ENCODE peak calls at places on chromosome 1, in nine cellular contexts. One of them, this sample, is unnamed.

GRCh38 chr1:18646776-18647410 is 16.2 kb downstream of the PAX7 start:
- DNase-seq in GM12878: no peak
- DNase-seq in ovary: no peak
- DNase-seq in A549: no peak
- DNase-seq in uterus: no peak
- DNase-seq in breast epithelium: no peak
- DNase-seq in upper lobe of left lung: no peak
- DNase-seq in spleen: no peak
- DNase-seq in body of pancreas: no peak
- DNase-seq in this sample: no peak

GRCh38 chr1:210416681-210417080 is 88.0 kb downstream of the HHAT start:
- DNase-seq in GM12878: no peak
- DNase-seq in ovary: no peak
- DNase-seq in A549: no peak
- DNase-seq in uterus: no peak
- DNase-seq in breast epithelium: no peak
- DNase-seq in upper lobe of left lung: no peak
- DNase-seq in spleen: no peak
- DNase-seq in body of pancreas: no peak
- DNase-seq in this sample: no peak

GRCh38 chr1:108685524-108685923 is 6.6 kb upstream of the PRPF38B start:
- DNase-seq in GM12878: no peak
- DNase-seq in ovary: no peak
- DNase-seq in A549: no peak
- DNase-seq in uterus: no peak
- DNase-seq in breast epithelium: no peak
- DNase-seq in upper lobe of left lung: no peak
- DNase-seq in spleen: no peak
- DNase-seq in body of pancreas: no peak
- DNase-seq in this sample: no peak

GRCh38 chr1:53637726-53638640 is 101.0 kb downstream of the GLIS1 start:
- DNase-seq in GM12878: no peak
- DNase-seq in ovary: no peak
- DNase-seq in A549: no peak
- DNase-seq in uterus: peak
- DNase-seq in breast epithelium: peak
- DNase-seq in upper lobe of left lung: peak
- DNase-seq in spleen: peak
- DNase-seq in body of pancreas: no peak
- DNase-seq in this sample: no peak

GRCh38 chr1:184315254-184315653 is 71.6 kb upstream of the C1orf21 start:
- DNase-seq in GM12878: no peak
- DNase-seq in ovary: no peak
- DNase-seq in A549: no peak
- DNase-seq in uterus: no peak
- DNase-seq in breast epithelium: no peak
- DNase-seq in upper lobe of left lung: no peak
- DNase-seq in spleen: no peak
- DNase-seq in body of pancreas: no peak
- DNase-seq in this sample: no peak

GRCh38 chr1:115949156-115949555 is 27.2 kb upstream of the SLC22A15 start:
- DNase-seq in GM12878: no peak
- DNase-seq in ovary: no peak
- DNase-seq in A549: no peak
- DNase-seq in uterus: no peak
- DNase-seq in breast epithelium: no peak
- DNase-seq in upper lobe of left lung: no peak
- DNase-seq in spleen: no peak
- DNase-seq in body of pancreas: no peak
- DNase-seq in this sample: no peak

GRCh38 chr1:119209943-119210342 is 69.5 kb upstream of the WARS2 start:
- DNase-seq in GM12878: no peak
- DNase-seq in ovary: no peak
- DNase-seq in A549: no peak
- DNase-seq in uterus: no peak
- DNase-seq in breast epithelium: no peak
- DNase-seq in upper lobe of left lung: no peak
- DNase-seq in spleen: no peak
- DNase-seq in body of pancreas: no peak
- DNase-seq in this sample: no peak

GRCh38 chr1:194813109-194813508 is 1626.7 kb upstream of the B3GALT2 start:
- DNase-seq in GM12878: no peak
- DNase-seq in ovary: no peak
- DNase-seq in A549: no peak
- DNase-seq in uterus: no peak
- DNase-seq in breast epithelium: no peak
- DNase-seq in upper lobe of left lung: no peak
- DNase-seq in spleen: no peak
- DNase-seq in body of pancreas: no peak
- DNase-seq in this sample: no peak

GRCh38 chr1:63915121-63915520 is 141.3 kb downstream of the ROR1 start:
- DNase-seq in GM12878: no peak
- DNase-seq in ovary: no peak
- DNase-seq in A549: peak
- DNase-seq in uterus: no peak
- DNase-seq in breast epithelium: no peak
- DNase-seq in upper lobe of left lung: no peak
- DNase-seq in spleen: no peak
- DNase-seq in body of pancreas: no peak
- DNase-seq in this sample: no peak

GRCh38 chr1:154791292-154792278 is 78.5 kb downstream of the KCNN3 start:
- DNase-seq in GM12878: peak
- DNase-seq in ovary: no peak
- DNase-seq in A549: no peak
- DNase-seq in uterus: peak
- DNase-seq in breast epithelium: no peak
- DNase-seq in upper lobe of left lung: peak
- DNase-seq in spleen: peak
- DNase-seq in body of pancreas: no peak
- DNase-seq in this sample: peak

GRCh38 chr1:184299076-184299790 is 87.6 kb upstream of the C1orf21 start:
- DNase-seq in GM12878: no peak
- DNase-seq in ovary: no peak
- DNase-seq in A549: no peak
- DNase-seq in uterus: no peak
- DNase-seq in breast epithelium: no peak
- DNase-seq in upper lobe of left lung: no peak
- DNase-seq in spleen: no peak
- DNase-seq in body of pancreas: no peak
- DNase-seq in this sample: no peak

DNA sequence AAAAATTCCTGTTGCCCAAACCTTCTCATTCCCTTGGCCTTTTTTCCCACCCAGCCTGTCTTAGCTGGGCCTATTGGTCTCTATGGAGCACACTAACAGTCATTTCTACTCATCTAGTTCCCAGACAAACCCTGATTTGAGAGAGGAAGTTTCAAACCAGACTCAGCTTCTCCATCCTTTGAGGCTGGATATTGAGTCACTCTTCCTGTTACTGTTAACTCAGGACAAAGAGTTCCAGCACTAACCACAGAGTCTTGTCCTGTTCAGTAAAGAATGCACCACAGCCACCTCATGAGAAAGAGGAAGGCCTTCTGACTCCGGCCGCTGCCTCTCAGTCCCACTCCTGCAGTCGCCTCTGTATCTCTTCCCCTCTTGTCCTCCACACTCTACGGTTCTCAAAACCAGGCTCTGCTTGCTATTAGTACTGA is 137.8 kb downstream of the PTPRC start:
- DNase-seq in GM12878: no peak
- DNase-seq in ovary: no peak
- DNase-seq in A549: no peak
- DNase-seq in uterus: peak
- DNase-seq in breast epithelium: no peak
- DNase-seq in upper lobe of left lung: peak
- DNase-seq in spleen: peak
- DNase-seq in body of pancreas: no peak
- DNase-seq in this sample: no peak
- TF ChIP-seq POLR2A in GM12878: no peak
- TF ChIP-seq POLR2A in ovary: no peak
- TF ChIP-seq POLR2A in A549: no peak
- TF ChIP-seq POLR2A in uterus: no peak
- TF ChIP-seq POLR2A in breast epithelium: no peak
- TF ChIP-seq POLR2A in upper lobe of left lung: peak
- TF ChIP-seq POLR2A in spleen: no peak
- TF ChIP-seq POLR2A in body of pancreas: peak
- TF ChIP-seq POLR2A in this sample: no peak

GRCh38 chr1:107057197-107058133 is 991 bp downstream of the PRMT6 start:
- DNase-seq in GM12878: no peak
- DNase-seq in ovary: peak
- DNase-seq in A549: no peak
- DNase-seq in uterus: peak
- DNase-seq in breast epithelium: peak
- DNase-seq in upper lobe of left lung: peak
- DNase-seq in spleen: peak
- DNase-seq in body of pancreas: peak
- DNase-seq in this sample: peak
- TF ChIP-seq POLR2A in GM12878: peak
- TF ChIP-seq POLR2A in ovary: no peak
- TF ChIP-seq POLR2A in A549: no peak
- TF ChIP-seq POLR2A in uterus: no peak
- TF ChIP-seq POLR2A in breast epithelium: no peak
- TF ChIP-seq POLR2A in upper lobe of left lung: no peak
- TF ChIP-seq POLR2A in spleen: no peak
- TF ChIP-seq POLR2A in body of pancreas: peak
- TF ChIP-seq POLR2A in this sample: no peak

GRCh38 chr1:87523466-87523865 is 194.8 kb downstream of the LMO4 start:
- DNase-seq in GM12878: no peak
- DNase-seq in ovary: no peak
- DNase-seq in A549: no peak
- DNase-seq in uterus: peak
- DNase-seq in breast epithelium: no peak
- DNase-seq in upper lobe of left lung: no peak
- DNase-seq in spleen: no peak
- DNase-seq in body of pancreas: no peak
- DNase-seq in this sample: no peak
- TF ChIP-seq POLR2A in GM12878: no peak
- TF ChIP-seq POLR2A in ovary: no peak
- TF ChIP-seq POLR2A in A549: no peak
- TF ChIP-seq POLR2A in uterus: no peak
- TF ChIP-seq POLR2A in breast epithelium: no peak
- TF ChIP-seq POLR2A in upper lobe of left lung: no peak
- TF ChIP-seq POLR2A in spleen: no peak
- TF ChIP-seq POLR2A in body of pancreas: no peak
- TF ChIP-seq POLR2A in this sample: no peak

GRCh38 chr1:151009674-151010345 is 1.6 kb downstream of the PRUNE1 start:
- DNase-seq in GM12878: no peak
- DNase-seq in ovary: no peak
- DNase-seq in A549: no peak
- DNase-seq in uterus: no peak
- DNase-seq in breast epithelium: no peak
- DNase-seq in upper lobe of left lung: no peak
- DNase-seq in spleen: no peak
- DNase-seq in body of pancreas: no peak
- DNase-seq in this sample: no peak

GRCh38 chr1:151013518-151013917 is 5.3 kb downstream of the PRUNE1 start:
- DNase-seq in GM12878: no peak
- DNase-seq in ovary: peak
- DNase-seq in A549: no peak
- DNase-seq in uterus: no peak
- DNase-seq in breast epithelium: no peak
- DNase-seq in upper lobe of left lung: peak
- DNase-seq in spleen: no peak
- DNase-seq in body of pancreas: no peak
- DNase-seq in this sample: peak

GRCh38 chr1:151010346-151010726 is 2.1 kb downstream of the PRUNE1 start:
- DNase-seq in GM12878: no peak
- DNase-seq in ovary: no peak
- DNase-seq in A549: no peak
- DNase-seq in uterus: no peak
- DNase-seq in breast epithelium: no peak
- DNase-seq in upper lobe of left lung: no peak
- DNase-seq in spleen: no peak
- DNase-seq in body of pancreas: no peak
- DNase-seq in this sample: no peak

GRCh38 chr1:151011154-151011850 is 3.1 kb downstream of the PRUNE1 start:
- DNase-seq in GM12878: no peak
- DNase-seq in ovary: no peak
- DNase-seq in A549: no peak
- DNase-seq in uterus: no peak
- DNase-seq in breast epithelium: no peak
- DNase-seq in upper lobe of left lung: no peak
- DNase-seq in spleen: no peak
- DNase-seq in body of pancreas: no peak
- DNase-seq in this sample: no peak

GRCh38 chr1:151012684-151013471 is 4.6 kb downstream of the PRUNE1 start:
- DNase-seq in GM12878: no peak
- DNase-seq in ovary: no peak
- DNase-seq in A549: no peak
- DNase-seq in uterus: no peak
- DNase-seq in breast epithelium: no peak
- DNase-seq in upper lobe of left lung: no peak
- DNase-seq in spleen: no peak
- DNase-seq in body of pancreas: no peak
- DNase-seq in this sample: no peak
- TF ChIP-seq POLR2A in GM12878: no peak
- TF ChIP-seq POLR2A in ovary: no peak
- TF ChIP-seq POLR2A in A549: no peak
- TF ChIP-seq POLR2A in uterus: no peak
- TF ChIP-seq POLR2A in breast epithelium: no peak
- TF ChIP-seq POLR2A in upper lobe of left lung: no peak
- TF ChIP-seq POLR2A in spleen: no peak
- TF ChIP-seq POLR2A in body of pancreas: no peak
- TF ChIP-seq POLR2A in this sample: no peak

GRCh38 chr1:234610061-234610581 is at the start of gene IRF2BP2:
- DNase-seq in GM12878: no peak
- DNase-seq in ovary: peak
- DNase-seq in A549: peak
- DNase-seq in uterus: peak
- DNase-seq in breast epithelium: peak
- DNase-seq in upper lobe of left lung: peak
- DNase-seq in spleen: peak
- DNase-seq in body of pancreas: peak
- DNase-seq in this sample: peak
- TF ChIP-seq POLR2A in GM12878: peak
- TF ChIP-seq POLR2A in ovary: peak
- TF ChIP-seq POLR2A in A549: peak
- TF ChIP-seq POLR2A in uterus: peak
- TF ChIP-seq POLR2A in breast epithelium: no peak
- TF ChIP-seq POLR2A in upper lobe of left lung: peak
- TF ChIP-seq POLR2A in spleen: peak
- TF ChIP-seq POLR2A in body of pancreas: peak
- TF ChIP-seq POLR2A in this sample: no peak

GRCh38 chr1:151993734-151994496 is at the start of gene S100A10:
- DNase-seq in GM12878: no peak
- DNase-seq in ovary: peak
- DNase-seq in A549: peak
- DNase-seq in uterus: peak
- DNase-seq in breast epithelium: peak
- DNase-seq in upper lobe of left lung: peak
- DNase-seq in spleen: peak
- DNase-seq in body of pancreas: peak
- DNase-seq in this sample: peak
- TF ChIP-seq POLR2A in GM12878: no peak
- TF ChIP-seq POLR2A in ovary: peak
- TF ChIP-seq POLR2A in A549: peak
- TF ChIP-seq POLR2A in uterus: no peak
- TF ChIP-seq POLR2A in breast epithelium: no peak
- TF ChIP-seq POLR2A in upper lobe of left lung: peak
- TF ChIP-seq POLR2A in spleen: no peak
- TF ChIP-seq POLR2A in body of pancreas: peak
- TF ChIP-seq POLR2A in this sample: peak